ENCODE peak calls at places on chromosomes 3 and 15, in four cellular contexts. One of them, this sample, is unnamed.

GRCh38 chr3:176463610-176464009 is 733.7 kb downstream of the TBL1XR1 start:
- DNase-seq in GM13976: no peak
- DNase-seq in astrocyte of the spinal cord: no peak
- DNase-seq in cardiac fibroblast: no peak
- DNase-seq in this sample: no peak

GRCh38 chr3:39000008-39000450 is 51.7 kb downstream of the SCN11A start:
- DNase-seq in GM13976: peak
- DNase-seq in astrocyte of the spinal cord: peak
- DNase-seq in cardiac fibroblast: peak
- DNase-seq in this sample: no peak

GRCh38 chr15:70027518-70027917 is 70.2 kb downstream of the TLE3 start:
- DNase-seq in GM13976: no peak
- DNase-seq in cardiac fibroblast: no peak
- DNase-seq in astrocyte of the spinal cord: no peak
- DNase-seq in this sample: no peak

GRCh38 chr3:13498354-13499060 is 18.4 kb downstream of the HDAC11 start:
- DNase-seq in cardiac fibroblast: no peak
- DNase-seq in GM13976: no peak
- DNase-seq in astrocyte of the spinal cord: no peak
- DNase-seq in this sample: no peak

GRCh38 chr3:42666577-42666998 is 13.1 kb downstream of the ZBTB47 start:
- DNase-seq in GM13976: no peak
- DNase-seq in astrocyte of the spinal cord: no peak
- DNase-seq in cardiac fibroblast: no peak
- DNase-seq in this sample: no peak

GRCh38 chr3:127411083-127411727 is 123.4 kb upstream of the PRR20G start:
- DNase-seq in GM13976: no peak
- DNase-seq in cardiac fibroblast: no peak
- DNase-seq in astrocyte of the spinal cord: no peak
- DNase-seq in this sample: no peak

GRCh38 chr3:177466076-177466475 is 268.8 kb upstream of the TBL1XR1 start:
- DNase-seq in GM13976: peak
- DNase-seq in astrocyte of the spinal cord: no peak
- DNase-seq in cardiac fibroblast: no peak
- DNase-seq in this sample: no peak

GRCh38 chr3:77513541-77513940 is 473.6 kb downstream of the ROBO2 start:
- DNase-seq in GM13976: no peak
- DNase-seq in cardiac fibroblast: no peak
- DNase-seq in astrocyte of the spinal cord: no peak
- DNase-seq in this sample: no peak

GRCh38 chr3:44206862-44207652 is 34.6 kb upstream of the TOPAZ1 start:
- DNase-seq in astrocyte of the spinal cord: no peak
- DNase-seq in cardiac fibroblast: no peak
- DNase-seq in GM13976: no peak
- DNase-seq in this sample: no peak

GRCh38 chr3:17494117-17494809 is 248.2 kb downstream of the TBC1D5 start:
- DNase-seq in GM13976: no peak
- DNase-seq in cardiac fibroblast: peak
- DNase-seq in astrocyte of the spinal cord: no peak
- DNase-seq in this sample: no peak

GRCh38 chr3:35438101-35438500 is 201.2 kb upstream of the ARPP21 start:
- DNase-seq in GM13976: no peak
- DNase-seq in cardiac fibroblast: no peak
- DNase-seq in astrocyte of the spinal cord: no peak
- DNase-seq in this sample: peak

GRCh38 chr3:128398586-128398985 is 68.1 kb downstream of the DNAJB8 start:
- DNase-seq in astrocyte of the spinal cord: no peak
- DNase-seq in cardiac fibroblast: no peak
- DNase-seq in GM13976: no peak
- DNase-seq in this sample: no peak

GRCh38 chr3:61564405-61565059 is 3.2 kb downstream of the PTPRG start:
- DNase-seq in cardiac fibroblast: peak
- DNase-seq in astrocyte of the spinal cord: peak
- DNase-seq in GM13976: peak
- DNase-seq in this sample: peak

GRCh38 chr15:25933456-25934158 is 70.5 kb upstream of the ATP10A start:
- DNase-seq in cardiac fibroblast: peak
- DNase-seq in GM13976: no peak
- DNase-seq in astrocyte of the spinal cord: peak
- DNase-seq in this sample: peak

GRCh38 chr3:87435926-87436630 is 159.7 kb upstream of the POU1F1 start:
- DNase-seq in cardiac fibroblast: no peak
- DNase-seq in astrocyte of the spinal cord: no peak
- DNase-seq in GM13976: no peak
- DNase-seq in this sample: no peak

GRCh38 chr15:86915811-86916331 is 836.2 kb downstream of the AGBL1 start:
- DNase-seq in astrocyte of the spinal cord: peak
- DNase-seq in GM13976: peak
- DNase-seq in cardiac fibroblast: peak
- DNase-seq in this sample: peak

GRCh38 chr15:85178366-85178765 is 196.7 kb downstream of the PDE8A start:
- DNase-seq in astrocyte of the spinal cord: no peak
- DNase-seq in GM13976: no peak
- DNase-seq in cardiac fibroblast: no peak
- DNase-seq in this sample: no peak

GRCh38 chr15:71743861-71744382 is 66.4 kb upstream of the NR2E3 start:
- DNase-seq in GM13976: peak
- DNase-seq in cardiac fibroblast: peak
- DNase-seq in astrocyte of the spinal cord: peak
- DNase-seq in this sample: peak

GRCh38 chr3:20990896-20991295 is 760.1 kb downstream of the ZNF385D start:
- DNase-seq in astrocyte of the spinal cord: no peak
- DNase-seq in GM13976: no peak
- DNase-seq in cardiac fibroblast: no peak
- DNase-seq in this sample: no peak

GRCh38 chr3:13480340-13481318 is 523 bp downstream of the HDAC11 start:
- DNase-seq in GM13976: no peak
- DNase-seq in astrocyte of the spinal cord: no peak
- DNase-seq in cardiac fibroblast: no peak
- DNase-seq in this sample: no peak

GRCh38 chr15:79582650-79583049 is 150.5 kb downstream of the MINAR1 start:
- DNase-seq in astrocyte of the spinal cord: no peak
- DNase-seq in cardiac fibroblast: peak
- DNase-seq in GM13976: no peak
- DNase-seq in this sample: no peak

GRCh38 chr3:21256932-21257331 is 494.1 kb downstream of the ZNF385D start:
- DNase-seq in astrocyte of the spinal cord: no peak
- DNase-seq in GM13976: no peak
- DNase-seq in cardiac fibroblast: no peak
- DNase-seq in this sample: peak

GRCh38 chr3:122941233-122942206 is 86.0 kb downstream of the SEMA5B start:
- DNase-seq in GM13976: no peak
- DNase-seq in cardiac fibroblast: peak
- DNase-seq in astrocyte of the spinal cord: no peak
- DNase-seq in this sample: no peak
- TF ChIP-seq CTCF in GM13976: no peak
- TF ChIP-seq CTCF in cardiac fibroblast: peak
- TF ChIP-seq CTCF in astrocyte of the spinal cord: peak
- TF ChIP-seq CTCF in this sample: no peak

DNA sequence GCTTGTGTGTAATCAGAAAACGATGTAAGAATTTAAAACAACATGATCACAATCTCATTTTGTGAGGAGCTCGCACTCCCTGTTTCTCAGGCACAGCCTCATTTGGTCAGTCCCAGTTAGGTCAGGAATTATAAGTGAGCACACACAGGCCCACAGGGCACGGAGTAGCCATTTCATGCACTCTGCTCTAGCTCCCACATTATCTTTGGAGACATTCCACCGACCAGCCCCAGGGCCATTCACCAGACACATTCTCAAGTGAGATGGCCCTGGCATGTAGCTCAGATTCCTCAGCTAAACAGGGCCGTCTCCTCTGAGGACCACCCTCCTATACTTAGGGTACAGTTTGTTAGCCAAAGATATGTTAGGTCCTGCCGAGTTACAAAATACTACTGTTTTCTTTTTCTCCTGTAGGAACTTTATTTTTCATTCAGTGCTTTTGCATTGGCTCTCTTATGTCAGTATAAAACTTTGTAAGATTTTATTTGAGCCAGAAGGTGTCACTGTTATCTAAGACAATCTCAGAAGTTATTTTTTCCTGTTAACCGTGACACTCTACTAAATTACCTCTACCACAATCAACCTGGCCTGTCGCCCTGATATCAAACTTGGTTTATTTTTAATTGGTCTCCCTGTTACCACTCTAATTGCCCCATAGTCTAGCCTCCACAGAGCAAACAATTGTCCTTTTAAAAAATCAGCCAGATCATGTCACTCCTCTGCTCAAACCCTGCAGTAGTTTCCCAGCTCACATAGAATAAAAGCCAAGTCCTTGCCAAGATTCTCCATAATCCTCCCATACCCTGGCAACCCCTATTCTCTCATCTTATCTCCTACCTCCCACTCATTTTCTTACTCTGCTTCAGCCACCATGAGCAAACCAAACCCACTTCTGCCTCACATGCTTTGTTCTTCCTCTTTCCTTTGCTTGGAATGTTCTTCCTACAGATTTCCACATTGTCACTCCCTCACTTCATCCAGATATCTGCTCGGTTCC is 105.7 kb downstream of the PPP2R3A start:
- DNase-seq in cardiac fibroblast: peak
- DNase-seq in GM13976: no peak
- DNase-seq in astrocyte of the spinal cord: peak
- DNase-seq in this sample: no peak
- TF ChIP-seq CTCF in cardiac fibroblast: no peak
- TF ChIP-seq CTCF in GM13976: no peak
- TF ChIP-seq CTCF in astrocyte of the spinal cord: no peak
- TF ChIP-seq CTCF in this sample: no peak

GRCh38 chr3:2274531-2274930 is 175.9 kb downstream of the CNTN4 start:
- DNase-seq in cardiac fibroblast: no peak
- DNase-seq in astrocyte of the spinal cord: no peak
- DNase-seq in GM13976: no peak
- DNase-seq in this sample: no peak

DNA sequence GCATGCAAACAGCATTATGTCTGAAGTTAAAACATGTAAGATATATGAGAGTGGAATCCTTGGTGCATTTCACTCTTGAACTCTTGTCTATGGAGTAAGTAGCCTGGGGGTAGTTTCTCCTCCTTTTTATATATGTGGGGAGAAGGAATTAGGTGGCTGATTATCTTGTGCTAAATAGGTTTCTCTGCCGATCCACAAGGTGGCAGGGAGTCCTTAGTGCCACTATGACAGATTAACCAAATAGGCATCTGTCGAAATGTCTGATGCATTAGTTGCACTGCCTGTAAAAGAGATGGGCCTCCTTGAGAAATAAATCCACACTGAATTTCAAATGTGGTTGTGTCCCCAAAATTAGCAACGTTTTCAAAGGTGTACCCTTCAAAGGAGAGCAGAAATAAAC is 170.1 kb downstream of the CNTN4 start:
- DNase-seq in GM13976: no peak
- DNase-seq in astrocyte of the spinal cord: no peak
- DNase-seq in cardiac fibroblast: no peak
- DNase-seq in this sample: no peak
- TF ChIP-seq CTCF in GM13976: no peak
- TF ChIP-seq CTCF in astrocyte of the spinal cord: no peak
- TF ChIP-seq CTCF in cardiac fibroblast: no peak
- TF ChIP-seq CTCF in this sample: no peak

GRCh38 chr3:32872487-32873382 is 54.9 kb downstream of the TRIM71 start:
- DNase-seq in GM13976: no peak
- DNase-seq in astrocyte of the spinal cord: peak
- DNase-seq in cardiac fibroblast: no peak
- DNase-seq in this sample: no peak

GRCh38 chr3:32876920-32877319 is 59.1 kb downstream of the TRIM71 start:
- DNase-seq in astrocyte of the spinal cord: no peak
- DNase-seq in cardiac fibroblast: no peak
- DNase-seq in GM13976: no peak
- DNase-seq in this sample: no peak

GRCh38 chr3:32870373-32871091 is 52.7 kb downstream of the TRIM71 start:
- DNase-seq in cardiac fibroblast: no peak
- DNase-seq in GM13976: no peak
- DNase-seq in astrocyte of the spinal cord: no peak
- DNase-seq in this sample: no peak

GRCh38 chr3:32877598-32877997 is 59.8 kb downstream of the TRIM71 start:
- DNase-seq in cardiac fibroblast: no peak
- DNase-seq in astrocyte of the spinal cord: no peak
- DNase-seq in GM13976: no peak
- DNase-seq in this sample: no peak

GRCh38 chr3:32873491-32874130 is 55.8 kb downstream of the TRIM71 start:
- DNase-seq in cardiac fibroblast: no peak
- DNase-seq in GM13976: no peak
- DNase-seq in astrocyte of the spinal cord: no peak
- DNase-seq in this sample: peak
- TF ChIP-seq CTCF in cardiac fibroblast: no peak
- TF ChIP-seq CTCF in GM13976: no peak
- TF ChIP-seq CTCF in astrocyte of the spinal cord: no peak
- TF ChIP-seq CTCF in this sample: no peak

DNA sequence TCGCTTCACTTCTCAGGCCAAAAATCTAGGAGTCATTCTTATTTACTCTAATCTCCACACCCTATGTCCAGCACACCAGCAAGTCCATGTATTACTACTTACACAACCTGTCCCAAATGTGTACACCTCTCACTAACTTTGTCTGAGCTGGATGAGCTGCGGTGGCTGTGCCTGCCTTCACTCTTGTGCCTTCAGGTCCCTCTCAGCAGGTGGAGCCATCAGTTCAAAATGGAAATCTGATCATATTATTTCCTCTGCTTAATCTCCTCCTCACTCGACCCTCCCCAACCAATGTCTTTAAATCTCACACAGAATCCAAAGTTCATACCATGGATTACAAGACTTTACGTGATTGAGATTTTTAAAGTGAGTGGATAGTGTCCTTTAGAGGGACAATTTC is 82.8 kb downstream of the SSR3 start:
- DNase-seq in astrocyte of the spinal cord: no peak
- DNase-seq in GM13976: no peak
- DNase-seq in cardiac fibroblast: no peak
- DNase-seq in this sample: no peak
- TF ChIP-seq CTCF in astrocyte of the spinal cord: no peak
- TF ChIP-seq CTCF in GM13976: peak
- TF ChIP-seq CTCF in cardiac fibroblast: no peak
- TF ChIP-seq CTCF in this sample: no peak

GRCh38 chr3:45498532-45498931 is 96.0 kb upstream of the LIMD1 start:
- DNase-seq in GM13976: no peak
- DNase-seq in cardiac fibroblast: no peak
- DNase-seq in astrocyte of the spinal cord: no peak
- DNase-seq in this sample: no peak

GRCh38 chr3:45496550-45496949 is 98.0 kb upstream of the LIMD1 start:
- DNase-seq in cardiac fibroblast: peak
- DNase-seq in astrocyte of the spinal cord: no peak
- DNase-seq in GM13976: no peak
- DNase-seq in this sample: no peak

GRCh38 chr3:45497963-45498362 is 96.6 kb upstream of the LIMD1 start:
- DNase-seq in GM13976: no peak
- DNase-seq in cardiac fibroblast: no peak
- DNase-seq in astrocyte of the spinal cord: peak
- DNase-seq in this sample: no peak

GRCh38 chr3:45503904-45504651 is 90.5 kb upstream of the LIMD1 start:
- DNase-seq in GM13976: no peak
- DNase-seq in cardiac fibroblast: no peak
- DNase-seq in astrocyte of the spinal cord: no peak
- DNase-seq in this sample: no peak

GRCh38 chr3:45499529-45499928 is 95.0 kb upstream of the LIMD1 start:
- DNase-seq in GM13976: peak
- DNase-seq in astrocyte of the spinal cord: peak
- DNase-seq in cardiac fibroblast: peak
- DNase-seq in this sample: no peak
- TF ChIP-seq CTCF in GM13976: no peak
- TF ChIP-seq CTCF in astrocyte of the spinal cord: peak
- TF ChIP-seq CTCF in cardiac fibroblast: peak
- TF ChIP-seq CTCF in this sample: no peak

This sample was measured in Calu3.